ENCODE peak calls at places on chromosome 11, in eight cellular contexts. B is ovary, R is IMR-90, P is A549, U is prostate gland, A is HCT116, V is GM12878, D is stomach. L is an unnamed sample.

GRCh38 chr11:124586247-124586860 is 16.6 kb downstream of the OR8A1 start:
- DNase-seq in A (peak; percentile 44), V (no peak), D (peak; percentile 55), B (no peak), R (peak; percentile 66), P (peak; percentile 2), U (peak; percentile 42), L (peak; percentile 76)

GRCh38 chr11:78838417-78838816 is 263.8 kb upstream of the NARS2 start:
- DNase-seq in B (no peak), P (no peak), A (peak; percentile 6), D (no peak), V (no peak), U (peak; percentile 29), R (no peak), L (no peak)

GRCh38 chr11:16779436-16779835 is 41.0 kb downstream of the C11orf58 start:
- DNase-seq in P (no peak), U (no peak), D (peak; percentile 32), A (peak; percentile 12), B (no peak), R (no peak), V (no peak), L (no peak)

GRCh38 chr11:23727821-23728220 is 769.0 kb upstream of the LUZP2 start:
- DNase-seq in V (no peak), D (no peak), R (peak; percentile 83), A (no peak), B (no peak), U (no peak), P (no peak), L (no peak)

GRCh38 chr11:128905345-128906184 is 14.4 kb downstream of the KCNJ5 start:
- DNase-seq in A (peak; percentile 46), U (peak; percentile 30), B (no peak), P (peak; percentile 80), V (no peak), R (peak; percentile 26), D (peak; percentile 56), L (peak; percentile 76)

GRCh38 chr11:77647906-77648305 is 10.3 kb upstream of the CLNS1A start:
- DNase-seq in U (no peak), D (no peak), A (no peak), V (no peak), P (no peak), B (no peak), R (no peak), L (no peak)

GRCh38 chr11:121416909-121417567 is 35.1 kb upstream of the SORL1 start:
- DNase-seq in D (peak; percentile 92), R (peak; percentile 48), A (no peak), U (peak; percentile 91), B (peak; percentile 79), P (no peak), V (peak; percentile 92), L (peak; percentile 90)

GRCh38 chr11:100498780-100499179 is 188.3 kb upstream of the ARHGAP42 start:
- DNase-seq in U (no peak), R (no peak), A (no peak), D (no peak), B (no peak), V (no peak), P (no peak), L (no peak)

GRCh38 chr11:94897330-94897768 is 76.0 kb downstream of the CWC15 start:
- DNase-seq in U (peak; percentile 23), D (peak; percentile 67), R (peak; percentile 45), P (peak; percentile 10), V (no peak), B (peak; percentile 67), A (peak; percentile 47), L (peak; percentile 56)

GRCh38 chr11:69382131-69383128 is 88.5 kb downstream of the MYEOV start:
- DNase-seq in V (peak; percentile 36), D (peak; percentile 27), P (no peak), A (peak; percentile 70), B (no peak), R (no peak), U (no peak), L (no peak)

GRCh38 chr11:128453444-128454336 is 133.7 kb downstream of the ETS1 start:
- DNase-seq in D (peak; percentile 59), R (peak; percentile 99), P (no peak), V (no peak), B (peak; percentile 79), U (peak; percentile 85), A (no peak), L (peak; percentile 71)

GRCh38 chr11:8387693-8388092 is 124.0 kb upstream of the LMO1 start:
- DNase-seq in B (no peak), R (no peak), A (no peak), P (no peak), V (no peak), U (no peak), D (no peak), L (no peak)

GRCh38 chr11:8383627-8384026 is 119.9 kb upstream of the LMO1 start:
- DNase-seq in D (no peak), A (no peak), R (no peak), V (no peak), P (no peak), B (no peak), U (no peak), L (no peak)

GRCh38 chr11:8384199-8384821 is 120.6 kb upstream of the LMO1 start:
- DNase-seq in V (no peak), B (no peak), A (no peak), R (no peak), U (peak; percentile 41), D (peak; percentile 61), P (no peak), L (peak; percentile 96)

GRCh38 chr11:8387141-8387540 is 123.5 kb upstream of the LMO1 start:
- DNase-seq in U (no peak), D (no peak), V (no peak), R (no peak), B (no peak), P (no peak), A (no peak), L (peak; percentile 80)

DNA sequence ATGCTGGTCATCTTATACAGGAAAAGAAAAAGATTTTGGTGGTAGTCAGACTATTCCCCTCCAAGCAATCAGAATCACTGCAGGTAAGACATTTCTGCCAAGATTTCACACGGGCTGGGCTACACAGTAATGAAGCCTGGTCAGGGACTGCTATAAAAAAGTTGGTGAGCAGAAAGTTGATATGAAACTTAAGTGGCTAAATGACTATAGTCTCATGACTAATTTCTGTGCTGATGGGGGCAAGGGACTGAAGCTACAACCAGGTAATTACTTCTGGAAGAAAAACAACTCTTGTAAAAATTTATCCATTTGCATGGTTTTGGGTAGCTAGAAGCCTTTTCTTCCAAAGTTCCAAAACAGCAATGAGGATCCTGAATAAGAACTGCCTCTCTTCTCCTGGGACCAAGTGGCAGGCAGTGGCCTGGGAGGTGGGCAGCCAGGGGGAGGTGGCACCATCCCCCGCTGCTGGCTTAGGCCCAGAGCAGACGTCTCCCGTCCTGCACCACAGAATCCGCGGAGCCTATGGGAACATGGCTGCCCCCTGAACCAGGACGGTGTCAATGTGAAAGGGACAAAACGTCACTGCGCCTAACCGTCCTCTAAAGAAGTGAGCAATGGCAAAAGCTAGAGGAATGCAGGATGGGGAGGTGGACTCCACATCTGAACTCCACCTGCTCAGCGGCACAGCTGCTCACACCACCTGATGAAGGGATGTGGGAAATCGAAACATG is 122.6 kb upstream of the LMO1 start:
- DNase-seq in R (no peak), U (no peak), B (no peak), D (no peak), V (peak; percentile 12), P (no peak), A (no peak), L (no peak)
- H3K4me1 ChIP-seq in R (peaks cover 2% of the 10 kb centered on the region), U (no peaks in the 10 kb centered on the region), B (peaks cover 18% of the 10 kb centered on the region), D (peaks cover 14% of the 10 kb centered on the region), V (peaks cover 4% of the 10 kb centered on the region), P (no peaks in the 10 kb centered on the region), A (no peaks in the 10 kb centered on the region), L (peaks cover 52% of the 10 kb centered on the region)

DNA sequence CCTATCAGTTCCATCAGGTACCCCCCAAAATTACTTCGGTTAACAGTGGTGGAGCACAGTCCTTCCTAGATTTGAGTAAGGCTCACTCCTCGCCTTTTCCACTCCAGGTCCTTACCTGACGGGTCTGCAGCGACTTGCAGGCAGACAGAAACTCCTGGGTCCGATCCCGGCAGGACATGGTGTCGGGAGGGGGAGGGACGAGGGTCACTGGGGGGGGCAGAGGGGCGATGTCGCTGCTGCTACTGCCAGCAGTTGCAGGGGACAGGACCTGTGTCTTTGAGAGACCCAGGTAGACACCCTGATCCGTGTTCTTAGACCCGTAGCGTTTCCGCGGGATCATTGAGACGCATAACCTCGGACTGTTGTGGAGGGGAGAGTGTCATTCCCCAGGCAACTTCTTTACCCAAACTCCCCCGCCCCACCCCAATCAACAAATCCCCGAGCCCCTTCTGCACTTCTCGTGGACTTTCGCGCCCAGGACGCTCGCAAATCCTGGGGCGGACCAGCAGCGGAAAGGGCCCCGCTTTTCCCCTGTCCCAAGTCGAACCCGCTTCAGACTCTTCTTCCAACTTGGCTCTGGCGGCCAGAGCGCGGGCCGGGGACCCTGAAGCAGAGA is 839 bp downstream of the STX5 start:
- DNase-seq in A (peak; percentile 22), B (no peak), R (no peak), P (no peak), D (no peak), V (no peak), U (no peak), L (no peak)
- TF ChIP-seq POLR2A in A (no peak), B (peak; percentile 19), R (no peak), P (no peak), D (no peak), V (no peak), U (no peak), L (no peak)

DNA sequence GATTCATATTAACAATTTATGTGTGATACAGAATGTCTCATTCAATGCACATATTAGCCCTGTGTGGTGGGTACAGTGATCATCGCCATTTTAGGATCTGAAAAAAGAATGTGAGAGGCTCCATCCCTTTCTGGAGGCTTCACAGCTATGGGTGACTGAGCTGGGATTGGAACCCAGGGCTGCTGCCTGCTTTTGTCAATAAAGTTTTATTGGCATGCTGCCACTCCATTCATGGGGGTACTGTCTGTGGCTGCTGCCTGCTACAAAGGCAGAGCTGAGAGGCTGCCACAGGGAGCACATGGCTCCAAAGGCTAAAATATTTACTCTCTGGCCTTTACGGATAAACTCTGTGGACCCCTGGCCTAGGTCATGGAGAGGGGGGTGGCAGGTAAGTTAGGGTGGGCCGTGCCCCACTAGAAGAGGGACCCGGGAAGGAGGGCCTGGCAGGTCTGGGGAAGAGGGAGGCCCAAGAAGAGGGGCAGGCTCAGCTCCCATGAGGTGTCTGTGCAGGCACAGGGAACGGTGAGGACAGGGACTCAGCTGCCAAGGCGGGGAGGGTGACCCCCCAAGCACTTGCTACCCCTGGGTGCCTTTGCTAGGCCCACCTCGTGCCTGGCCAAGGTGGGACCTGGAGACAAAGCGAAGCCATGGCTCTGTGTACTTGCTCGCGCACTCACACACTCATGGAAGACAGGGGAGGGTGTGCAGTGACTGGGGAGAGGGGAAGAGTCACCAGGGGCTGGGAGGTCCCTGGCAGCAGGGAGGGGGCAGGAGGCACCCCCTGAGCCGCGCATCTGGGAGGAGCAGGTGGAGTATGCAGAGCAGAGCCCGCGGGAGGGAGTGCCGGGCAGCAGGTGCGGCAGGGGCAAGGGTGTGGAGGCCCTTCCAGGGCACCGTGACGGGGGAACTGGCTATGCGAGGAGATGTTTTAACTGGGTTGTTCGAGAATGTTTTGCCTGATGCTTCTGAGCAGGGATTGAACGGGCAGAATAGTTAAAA is 335.3 kb downstream of the CTTN start:
- DNase-seq in P (no peak), R (no peak), U (no peak), B (no peak), D (no peak), V (no peak), A (no peak), L (no peak)
- H3K4me3 ChIP-seq in P (no peak overlapping the region), R (no peak overlapping the region), U (no peak overlapping the region), B (no peak overlapping the region), D (no peak overlapping the region), V (no peak overlapping the region), A (no peak overlapping the region), L (no peak overlapping the region)

DNA sequence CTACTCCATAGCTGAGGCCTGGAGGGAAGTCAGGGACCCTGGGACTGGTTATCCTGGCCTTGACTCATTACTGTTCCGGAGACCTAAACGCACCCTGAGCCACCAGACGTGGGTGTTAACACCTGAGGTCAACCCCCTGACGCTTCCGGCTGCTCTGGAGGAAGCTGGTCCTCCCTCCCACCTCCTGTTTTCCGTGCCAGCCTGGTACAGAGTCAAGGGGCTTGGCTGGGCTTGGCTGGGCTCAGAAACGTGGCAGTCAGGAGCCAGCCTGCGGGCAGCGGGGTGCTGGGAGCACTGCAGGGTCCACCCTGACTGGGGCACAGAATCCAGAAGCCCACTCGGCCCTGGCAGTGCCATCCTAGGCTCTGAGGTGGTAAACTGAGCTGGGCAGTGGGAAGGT is 2.6 kb downstream of the TMPRSS4 start:
- DNase-seq in U (no peak), V (no peak), R (no peak), P (no peak), B (no peak), A (no peak), D (no peak), L (no peak)
- H3K4me1 ChIP-seq in U (no peaks in the 10 kb centered on the region), V (no peaks in the 10 kb centered on the region), R (no peaks in the 10 kb centered on the region), P (no peaks in the 10 kb centered on the region), B (no peaks in the 10 kb centered on the region), A (peaks cover 21% of the 10 kb centered on the region), D (peaks cover 14% of the 10 kb centered on the region), L (peaks cover 16% of the 10 kb centered on the region)

L was measured in thyroid gland.